ENCODE peak calls at places on chromosome 19, in four cellular contexts. U, H, X and T are unnamed samples.

GRCh38 chr19:54449701-54450069 is 686 bp downstream of the LENG8 start:
- DNase-seq in X (no peak), U (no peak), H (peak), T (no peak)

GRCh38 chr19:38142176-38143035 is 81.6 kb downstream of the DPF1 start:
- DNase-seq in X (peak), U (no peak), H (peak), T (peak)

GRCh38 chr19:13241321-13242104 is 91.3 kb downstream of the IER2 start:
- DNase-seq in H (no peak), U (no peak), X (no peak), T (no peak)

GRCh38 chr19:9586764-9587163 is 2.5 kb upstream of the ZNF121 start:
- DNase-seq in U (peak), X (peak), H (peak), T (peak)

GRCh38 chr19:30609656-30610270 is 237.6 kb downstream of the ZNF536 start:
- DNase-seq in H (no peak), U (no peak), X (no peak), T (no peak)

GRCh38 chr19:953501-954271 is 27.9 kb downstream of the ARID3A start:
- DNase-seq in U (no peak), X (no peak), H (no peak), T (no peak)

GRCh38 chr19:19447536-19448237 is 42.2 kb downstream of the GATAD2A start:
- DNase-seq in H (no peak), X (peak), U (no peak), T (no peak)

GRCh38 chr19:21109116-21109515 is 27.1 kb downstream of the ZNF714 start:
- DNase-seq in U (no peak), H (peak), X (peak), T (peak)

GRCh38 chr19:41563847-41564514 is 12.0 kb upstream of the CEACAM21 start:
- DNase-seq in X (no peak), U (no peak), H (no peak), T (no peak)

GRCh38 chr19:9070066-9070465 is 16.8 kb upstream of the OR1M1 start:
- DNase-seq in X (no peak), U (no peak), H (no peak), T (no peak)

GRCh38 chr19:27972291-27973040 is 1240.5 kb downstream of the UQCRFS1 start:
- DNase-seq in X (peak), U (no peak), H (peak), T (peak)

GRCh38 chr19:54464624-54465266 is 1.2 kb upstream of the LENG9 start:
- DNase-seq in X (peak), U (peak), H (peak), T (peak)

GRCh38 chr19:6213696-6214585 is 65.8 kb downstream of the MLLT1 start:
- DNase-seq in H (no peak), X (no peak), U (no peak), T (no peak)

GRCh38 chr19:41872775-41873647 is 4.1 kb upstream of the CD79A start:
- DNase-seq in X (peak), U (peak), H (peak), T (peak)

GRCh38 chr19:907183-907853 is 5.7 kb downstream of the R3HDM4 start:
- DNase-seq in U (no peak), X (no peak), H (no peak), T (no peak)

GRCh38 chr19:1123885-1124677 is 20.3 kb downstream of the GPX4 start:
- DNase-seq in U (no peak), X (no peak), H (no peak), T (no peak)

GRCh38 chr19:41904118-41904870 is 21.3 kb downstream of the ARHGEF1 start:
- DNase-seq in U (peak), H (no peak), X (no peak), T (no peak)

GRCh38 chr19:47095707-47096704 is 17.6 kb downstream of the ZC3H4 start:
- DNase-seq in H (no peak), X (peak), U (peak), T (peak)

GRCh38 chr19:31444931-31445330 is 95.7 kb upstream of the TSHZ3 start:
- DNase-seq in H (no peak), U (no peak), X (no peak), T (no peak)

GRCh38 chr19:47186337-47187022 is 44.5 kb downstream of the BBC3 start:
- DNase-seq in H (no peak), U (no peak), X (no peak), T (no peak)

GRCh38 chr19:30224689-30225606 is 147.2 kb upstream of the ZNF536 start:
- DNase-seq in U (no peak), H (no peak), X (no peak), T (no peak)

GRCh38 chr19:53102701-53103140 is 501 bp downstream of the ZNF160 start:
- DNase-seq in X (peak), U (no peak), H (peak), T (peak)

GRCh38 chr19:47507924-47508553 is 6.8 kb downstream of the NAPA start:
- DNase-seq in H (no peak), U (no peak), X (peak), T (no peak)

GRCh38 chr19:8004723-8005513 is 523 bp downstream of the ELAVL1 start:
- DNase-seq in H (no peak), U (no peak), X (peak), T (peak)

GRCh38 chr19:2424686-2425621 is 2.4 kb downstream of the TIMM13 start:
- DNase-seq in H (peak), X (peak), U (no peak), T (peak)
- TF ChIP-seq CTCF in H (peak), X (peak), U (no peak), T (peak)

DNA sequence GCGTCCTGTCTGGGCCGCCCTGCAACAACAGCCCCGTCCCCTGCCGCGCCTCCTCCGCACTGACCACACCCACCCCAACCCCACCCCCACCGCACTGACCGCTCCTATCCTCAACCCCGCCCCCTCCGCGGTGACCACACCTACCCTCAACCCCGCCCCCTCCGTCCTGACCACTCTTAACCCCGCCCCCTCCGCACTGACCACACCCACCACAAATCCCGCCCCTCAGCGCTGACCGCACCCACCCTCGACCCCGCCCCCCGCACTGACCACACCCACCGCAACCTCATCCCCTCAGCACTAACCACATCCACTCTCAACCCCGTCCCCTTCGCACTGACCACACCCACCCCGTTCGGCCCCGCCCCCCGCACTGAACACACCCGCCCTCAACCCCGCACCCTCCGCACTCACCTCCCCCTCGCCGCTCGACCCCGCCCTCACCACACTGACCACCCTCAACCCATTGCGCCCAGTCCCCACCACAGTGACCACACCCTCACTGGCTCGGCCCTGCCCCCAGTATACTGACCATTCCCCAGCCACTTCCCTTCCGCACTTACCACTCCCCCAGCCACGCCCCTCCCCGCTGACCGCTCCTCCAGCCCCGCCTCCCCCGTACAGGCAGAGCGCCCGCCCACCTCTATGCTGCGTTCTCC is 8.2 kb downstream of the F2RL3 start:
- DNase-seq in X (peak), U (peak), H (peak), T (peak)
- H3K4me3 ChIP-seq in X (peak), U (peak), H (peak), T (peak)

DNA sequence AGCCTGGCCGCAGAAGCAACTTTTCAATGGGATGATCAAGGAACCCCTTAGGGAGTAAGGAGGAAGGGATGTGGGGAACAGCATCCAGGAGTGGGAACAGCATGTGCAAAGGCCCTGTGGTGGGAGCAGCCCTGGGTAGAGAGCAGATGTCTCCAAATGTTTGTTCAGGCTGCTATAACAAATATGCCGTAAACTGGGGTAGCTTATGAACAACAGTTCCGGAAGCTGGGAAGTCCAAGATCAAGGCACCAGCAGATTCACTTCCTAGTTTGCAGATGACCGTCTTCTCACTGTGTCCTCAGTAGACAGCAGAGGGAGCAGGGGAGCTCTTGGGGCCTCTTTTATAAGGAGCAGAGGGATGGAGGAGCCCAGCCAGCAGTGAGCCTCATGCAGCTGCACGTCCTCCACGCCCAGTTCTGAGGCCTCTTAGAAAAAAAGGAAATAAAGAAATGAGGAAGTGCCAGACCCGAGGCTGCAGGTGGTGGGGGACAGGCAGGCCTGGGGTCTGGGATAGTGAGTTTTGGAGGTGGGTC is 4.2 kb upstream of the LRRC25 start:
- DNase-seq in H (peak), X (peak), U (no peak), T (peak)
- TF ChIP-seq CTCF in H (peak), X (peak), U (no peak), T (peak)

DNA sequence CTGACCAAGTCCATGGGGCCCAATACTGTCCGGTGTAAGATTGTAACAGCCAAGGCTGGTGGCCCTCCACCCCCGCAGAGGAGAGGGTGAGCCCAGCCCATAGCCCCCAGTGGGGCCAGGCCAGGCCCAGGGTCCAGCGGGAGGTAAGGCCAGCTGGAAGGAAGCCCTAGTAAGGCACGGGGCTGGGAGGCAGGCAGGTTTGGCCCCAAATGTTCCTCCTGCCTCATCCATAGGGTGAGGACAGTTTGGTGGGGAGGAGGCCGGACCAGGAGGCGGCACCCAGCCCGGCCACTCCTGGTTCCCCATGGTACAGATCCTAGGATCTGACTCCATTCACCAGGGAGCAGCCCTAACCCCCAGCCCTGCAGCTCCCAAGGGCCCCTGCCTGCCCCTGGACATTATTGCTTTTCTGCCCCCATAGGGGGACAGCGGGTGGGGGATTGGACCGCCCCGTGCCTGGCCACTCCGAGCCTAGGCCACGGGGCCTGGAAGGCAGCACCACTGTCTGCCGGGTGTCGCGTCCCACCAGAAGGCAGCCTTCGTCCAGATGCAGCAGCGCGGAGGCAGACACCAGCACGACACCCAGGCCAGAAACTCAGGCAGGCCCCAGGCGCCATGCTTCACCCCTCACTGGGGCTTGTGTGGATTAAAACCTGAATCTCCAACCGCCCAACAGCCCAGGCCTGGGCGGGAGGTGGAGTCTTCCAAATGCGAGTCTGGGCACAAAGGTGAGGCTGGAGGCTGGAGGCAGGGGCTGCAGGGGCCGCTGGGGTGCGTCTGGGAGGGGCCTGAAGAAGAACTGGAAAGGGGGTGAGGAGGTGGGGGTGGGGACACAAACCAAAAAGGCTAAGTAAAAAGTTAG is 6.7 kb upstream of the CCNP start:
- DNase-seq in U (no peak), X (no peak), H (no peak), T (no peak)
- H3K4me3 ChIP-seq in U (no peak), X (no peak), H (no peak), T (no peak)

DNA sequence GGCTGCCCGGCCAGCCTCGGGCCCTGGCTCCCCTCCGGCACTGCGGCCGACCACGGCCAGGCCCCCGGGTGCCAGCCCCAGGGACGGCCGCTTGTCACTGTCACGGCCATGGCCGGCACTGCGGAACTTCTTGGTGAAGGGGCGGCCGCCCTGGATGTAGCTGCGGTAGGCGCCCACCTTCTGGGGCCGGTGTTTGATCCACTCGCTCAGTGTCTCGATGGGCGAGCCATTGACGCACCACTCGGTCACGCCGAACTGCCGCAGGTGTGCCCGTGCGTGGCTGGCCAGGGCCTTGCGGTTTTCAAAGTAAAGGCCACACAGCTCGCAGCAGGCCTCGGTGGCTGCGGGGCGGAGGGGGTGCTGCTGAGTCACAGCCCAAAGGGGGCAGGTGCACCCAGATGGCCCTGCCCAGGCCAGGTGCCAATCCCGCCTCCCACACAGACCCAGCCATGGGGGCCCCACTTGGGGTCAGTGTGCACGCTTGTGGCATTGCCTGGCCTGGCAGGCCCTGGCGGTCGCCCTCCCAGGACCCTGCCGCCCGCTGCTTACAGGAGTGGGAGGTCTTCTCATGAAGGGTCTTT is 6.0 kb upstream of the AKAP8L start:
- DNase-seq in X (no peak), U (no peak), H (no peak), T (no peak)
- TF ChIP-seq CTCF in X (no peak), U (no peak), H (no peak), T (no peak)

DNA sequence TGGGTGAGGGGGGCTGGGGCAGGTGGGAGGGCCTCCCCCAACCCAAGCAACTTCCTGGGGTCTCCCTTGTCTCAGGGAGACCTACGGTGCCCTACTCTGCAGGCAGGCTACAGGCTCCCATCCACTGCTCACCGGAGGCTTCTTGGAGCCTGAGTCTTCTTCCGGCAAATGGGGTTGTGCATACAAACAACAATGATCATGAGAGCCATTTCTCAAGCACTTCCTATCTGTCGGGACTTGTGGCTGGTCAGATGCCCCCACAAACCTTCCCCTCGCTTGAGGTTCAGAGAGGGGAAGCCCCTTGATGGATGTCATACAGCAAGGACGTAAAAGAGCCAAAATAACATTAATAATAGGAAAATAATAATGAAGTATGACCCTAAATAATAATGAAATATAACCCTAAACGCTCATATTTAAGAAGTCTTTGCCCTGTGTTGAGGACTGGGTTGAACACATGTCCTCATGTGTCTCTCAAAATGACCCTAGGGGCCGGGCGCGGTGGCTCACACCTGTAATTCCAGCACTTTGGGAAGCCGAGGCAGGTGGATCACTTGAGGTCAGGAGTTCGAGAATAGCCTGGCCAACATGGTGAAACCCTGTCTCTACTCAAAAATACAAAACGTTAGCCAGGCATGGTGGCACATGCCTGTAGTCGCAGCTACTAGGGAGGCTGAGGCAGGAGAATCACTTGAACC is 727 bp downstream of the CD37 start:
- DNase-seq in U (peak), H (no peak), X (no peak), T (no peak)
- H3K4me3 ChIP-seq in U (peak), H (no peak), X (no peak), T (no peak)

DNA sequence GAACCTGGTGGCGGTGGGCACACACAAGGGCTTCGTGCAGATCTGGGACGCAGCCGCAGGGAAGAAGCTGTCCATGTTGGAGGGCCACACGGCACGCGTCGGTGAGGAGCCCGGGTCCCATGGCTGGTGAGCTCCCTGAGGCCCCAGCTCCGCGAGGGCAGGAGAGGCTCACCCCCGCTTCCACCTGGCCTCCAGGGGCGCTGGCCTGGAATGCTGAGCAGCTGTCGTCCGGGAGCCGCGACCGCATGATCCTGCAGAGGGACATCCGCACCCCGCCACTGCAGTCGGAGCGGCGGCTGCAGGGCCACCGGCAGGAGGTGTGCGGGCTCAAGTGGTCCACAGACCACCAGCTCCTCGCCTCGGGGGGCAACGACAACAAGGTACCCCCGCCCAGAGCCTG is 7.3 kb upstream of the TEKTIP1 start:
- DNase-seq in U (no peak), X (no peak), H (no peak), T (no peak)
- TF ChIP-seq CTCF in U (no peak), X (no peak), H (no peak), T (no peak)